ENCODE peak calls at places on chromosomes 1 and 21, in six cellular contexts. I is left lung, W is fibroblast of the conjunctiva, D is iPS-NIHi11, H is H4, V is BJ. F is an unnamed sample.

GRCh38 chr21:43718872-43719747 is at the start of gene PDXK:
- DNase-seq in I (peak), W (no peak), D (peak), H (peak), V (no peak), F (peak)

GRCh38 chr21:39867198-39867650 is at the start of gene PCP4:
- DNase-seq in I (peak), W (peak), D (peak), H (peak), V (no peak), F (no peak)

GRCh38 chr1:199545780-199546179 is 481.7 kb upstream of the NR5A2 start:
- DNase-seq in I (no peak), W (no peak), D (peak), H (peak), V (no peak), F (no peak)

GRCh38 chr1:222081859-222082258 is 340.0 kb upstream of the DUSP10 start:
- DNase-seq in I (no peak), W (no peak), D (no peak), H (no peak), V (no peak), F (no peak)

GRCh38 chr1:66371233-66372005 is 162.5 kb upstream of the SGIP1 start:
- DNase-seq in I (no peak), W (no peak), D (no peak), H (no peak), V (peak), F (no peak)

GRCh38 chr1:220954321-220954720 is 75.1 kb downstream of the HLX start:
- DNase-seq in I (no peak), W (no peak), D (no peak), H (no peak), V (no peak), F (no peak)

GRCh38 chr1:218376722-218377121 is 31.6 kb downstream of the TGFB2 start:
- DNase-seq in I (no peak), W (no peak), D (no peak), H (no peak), V (no peak), F (no peak)

GRCh38 chr1:35594005-35594760 is 21.1 kb downstream of the TFAP2E start:
- DNase-seq in I (no peak), W (no peak), D (no peak), H (no peak), V (no peak), F (no peak)

GRCh38 chr1:205191617-205192016 is 19.9 kb downstream of the DSTYK start:
- DNase-seq in I (no peak), W (no peak), D (peak), H (no peak), V (no peak), F (no peak)

GRCh38 chr1:230537456-230537855 is 104.8 kb upstream of the COG2 start:
- DNase-seq in I (no peak), W (no peak), D (peak), H (no peak), V (no peak), F (no peak)

GRCh38 chr1:103517380-103518047 is 8.0 kb upstream of the RNPC3 start:
- DNase-seq in I (no peak), W (no peak), D (no peak), H (no peak), V (no peak), F (no peak)

GRCh38 chr1:111581166-111581565 is 38.4 kb upstream of the RAP1A start:
- DNase-seq in I (no peak), W (no peak), D (no peak), H (no peak), V (no peak), F (no peak)

GRCh38 chr1:207565546-207566468 is 69.8 kb downstream of the CR1 start:
- DNase-seq in I (no peak), W (no peak), D (peak), H (no peak), V (no peak), F (peak)

GRCh38 chr1:61337471-61337870 is 255.1 kb downstream of the NFIA start:
- DNase-seq in I (no peak), W (no peak), D (no peak), H (peak), V (no peak), F (no peak)

GRCh38 chr1:40636777-40637176 is 28.7 kb downstream of the RIMS3 start:
- DNase-seq in I (no peak), W (no peak), D (no peak), H (no peak), V (no peak), F (no peak)

GRCh38 chr21:26920055-26920454 is 46.8 kb downstream of the ADAMTS5 start:
- DNase-seq in I (no peak), W (no peak), D (no peak), H (no peak), V (no peak), F (no peak)

GRCh38 chr1:32447469-32448185 is 17.2 kb upstream of the ZBTB8B start:
- DNase-seq in I (no peak), W (no peak), D (peak), H (peak), V (peak), F (no peak)

GRCh38 chr1:234603221-234604204 is 6.5 kb downstream of the IRF2BP2 start:
- DNase-seq in I (no peak), W (no peak), D (no peak), H (no peak), V (no peak), F (no peak)

GRCh38 chr1:232613752-232614381 is 16.1 kb downstream of the SIPA1L2 start:
- DNase-seq in I (no peak), W (no peak), D (no peak), H (peak), V (no peak), F (no peak)

GRCh38 chr1:46369542-46370213 is 24.4 kb upstream of the FAAH start:
- DNase-seq in I (no peak), W (no peak), D (no peak), H (no peak), V (no peak), F (no peak)

GRCh38 chr1:12549460-12550349 is 68.3 kb downstream of the DHRS3 start:
- DNase-seq in I (peak), W (peak), D (peak), H (peak), V (peak), F (peak)

GRCh38 chr1:108130812-108131211 is 69.3 kb downstream of the SLC25A24 start:
- DNase-seq in I (no peak), W (no peak), D (no peak), H (no peak), V (no peak), F (no peak)

GRCh38 chr1:197733324-197733723 is 42.0 kb downstream of the DENND1B start:
- DNase-seq in I (no peak), W (no peak), D (peak), H (no peak), V (no peak), F (no peak)

GRCh38 chr1:45148209-45148608 is 58.2 kb downstream of the ZSWIM5 start:
- DNase-seq in I (no peak), W (no peak), D (no peak), H (no peak), V (no peak), F (peak)

GRCh38 chr1:236522937-236523703 is 662 bp upstream of the LGALS8 start:
- DNase-seq in I (peak), W (no peak), D (peak), H (no peak), V (no peak), F (no peak)

GRCh38 chr21:28150021-28150420 is 842.7 kb downstream of the LTN1 start:
- DNase-seq in I (no peak), W (no peak), D (no peak), H (no peak), V (no peak), F (no peak)

GRCh38 chr1:8239039-8239305 is 78.9 kb upstream of the SLC45A1 start:
- DNase-seq in I (peak), W (peak), D (no peak), H (no peak), V (no peak), F (no peak)

GRCh38 chr1:151255381-151255780 is 847 bp downstream of the PSMD4 start:
- DNase-seq in I (no peak), W (no peak), D (no peak), H (no peak), V (no peak), F (no peak)

GRCh38 chr1:18144921-18145699 is 37.5 kb downstream of the IGSF21 start:
- DNase-seq in I (no peak), W (no peak), D (no peak), H (no peak), V (no peak), F (peak)

GRCh38 chr1:247287460-247287859 is 31.6 kb downstream of the VN1R5 start:
- DNase-seq in I (no peak), W (no peak), D (no peak), H (no peak), V (no peak), F (no peak)

GRCh38 chr1:219316066-219316465 is 142.4 kb downstream of the LYPLAL1 start:
- DNase-seq in I (no peak), W (no peak), D (no peak), H (no peak), V (no peak), F (no peak)

GRCh38 chr1:61332196-61332753 is 249.9 kb downstream of the NFIA start:
- DNase-seq in I (no peak), W (no peak), D (no peak), H (no peak), V (no peak), F (no peak)

GRCh38 chr21:19864456-19864855 is 1133.8 kb upstream of the NCAM2 start:
- DNase-seq in I (no peak), W (no peak), D (no peak), H (no peak), V (no peak), F (no peak)

GRCh38 chr21:45562965-45563364 is 20.7 kb upstream of the SLC19A1 start:
- DNase-seq in I (no peak), W (no peak), D (no peak), H (no peak), V (no peak), F (no peak)

GRCh38 chr1:248047008-248047407 is 372 bp downstream of the OR2L3 start:
- DNase-seq in I (no peak), W (no peak), D (no peak), H (no peak), V (no peak), F (no peak)

GRCh38 chr1:39737546-39738169 is 1.0 kb upstream of the PPIE start:
- DNase-seq in I (no peak), W (no peak), D (no peak), H (no peak), V (no peak), F (no peak)

GRCh38 chr1:160400646-160401486 is 502 bp downstream of the VANGL2 start:
- DNase-seq in I (no peak), W (no peak), D (peak), H (no peak), V (no peak), F (no peak)

GRCh38 chr1:44316231-44316759 is 38.8 kb downstream of the ERI3 start:
- DNase-seq in I (no peak), W (no peak), D (no peak), H (no peak), V (no peak), F (no peak)

GRCh38 chr1:182259229-182259872 is 132.2 kb downstream of the GLUL start:
- DNase-seq in I (peak), W (no peak), D (no peak), H (peak), V (peak), F (peak)

GRCh38 chr1:225908013-225908640 is 15.9 kb downstream of the PYCR2 start:
- DNase-seq in I (no peak), W (no peak), D (no peak), H (no peak), V (no peak), F (no peak)

F was measured in stromal cell of bone marrow.